ENCODE peak calls at places on chromosomes 2 and 18, in ten cellular contexts. One of them, this sample, is unnamed.

GRCh38 chr18:6044319-6044718 is 149.0 kb upstream of the TMEM200C start:
- DNase-seq in kidney: no peak
- DNase-seq in spleen: no peak
- DNase-seq in astrocyte of the cerebellum: no peak
- DNase-seq in cardiac fibroblast: no peak
- DNase-seq in ovary: no peak
- DNase-seq in fibroblast of pulmonary artery: no peak
- DNase-seq in progenitor cell of endocrine pancreas: no peak
- DNase-seq in colonic mucosa: no peak
- DNase-seq in CD4-positive, alpha-beta T cell: no peak
- DNase-seq in this sample: no peak

GRCh38 chr2:173354073-173354600 is 535 bp upstream of the CDCA7 start:
- DNase-seq in colonic mucosa: no peak
- DNase-seq in progenitor cell of endocrine pancreas: no peak
- DNase-seq in cardiac fibroblast: peak; percentile 27
- DNase-seq in astrocyte of the cerebellum: no peak
- DNase-seq in ovary: no peak
- DNase-seq in spleen: no peak
- DNase-seq in fibroblast of pulmonary artery: no peak
- DNase-seq in CD4-positive, alpha-beta T cell: no peak
- DNase-seq in kidney: no peak
- DNase-seq in this sample: no peak

GRCh38 chr18:25457196-25457595 is 105.2 kb upstream of the ZNF521 start:
- DNase-seq in spleen: no peak
- DNase-seq in cardiac fibroblast: no peak
- DNase-seq in astrocyte of the cerebellum: no peak
- DNase-seq in progenitor cell of endocrine pancreas: no peak
- DNase-seq in ovary: no peak
- DNase-seq in colonic mucosa: no peak
- DNase-seq in fibroblast of pulmonary artery: no peak
- DNase-seq in kidney: no peak
- DNase-seq in CD4-positive, alpha-beta T cell: no peak
- DNase-seq in this sample: no peak

GRCh38 chr18:74370163-74370562 is 54.5 kb downstream of the C18orf63 start:
- DNase-seq in cardiac fibroblast: no peak
- DNase-seq in CD4-positive, alpha-beta T cell: no peak
- DNase-seq in spleen: no peak
- DNase-seq in fibroblast of pulmonary artery: no peak
- DNase-seq in progenitor cell of endocrine pancreas: no peak
- DNase-seq in ovary: no peak
- DNase-seq in astrocyte of the cerebellum: no peak
- DNase-seq in kidney: no peak
- DNase-seq in colonic mucosa: no peak
- DNase-seq in this sample: no peak

GRCh38 chr2:81250270-81250669 is 945.7 kb upstream of the LRRTM1 start:
- DNase-seq in ovary: no peak
- DNase-seq in fibroblast of pulmonary artery: no peak
- DNase-seq in progenitor cell of endocrine pancreas: no peak
- DNase-seq in CD4-positive, alpha-beta T cell: no peak
- DNase-seq in cardiac fibroblast: no peak
- DNase-seq in colonic mucosa: no peak
- DNase-seq in kidney: no peak
- DNase-seq in astrocyte of the cerebellum: no peak
- DNase-seq in spleen: no peak
- DNase-seq in this sample: no peak

GRCh38 chr18:6781846-6782245 is 52.3 kb downstream of the ARHGAP28 start:
- DNase-seq in astrocyte of the cerebellum: no peak
- DNase-seq in colonic mucosa: no peak
- DNase-seq in progenitor cell of endocrine pancreas: no peak
- DNase-seq in spleen: no peak
- DNase-seq in ovary: no peak
- DNase-seq in kidney: no peak
- DNase-seq in cardiac fibroblast: peak; percentile 41
- DNase-seq in CD4-positive, alpha-beta T cell: no peak
- DNase-seq in fibroblast of pulmonary artery: peak; percentile 40
- DNase-seq in this sample: no peak

GRCh38 chr2:113158884-113159553 is 14.8 kb upstream of the PSD4 start:
- DNase-seq in colonic mucosa: no peak
- DNase-seq in astrocyte of the cerebellum: no peak
- DNase-seq in CD4-positive, alpha-beta T cell: no peak
- DNase-seq in kidney: peak; percentile 18
- DNase-seq in fibroblast of pulmonary artery: no peak
- DNase-seq in ovary: no peak
- DNase-seq in spleen: no peak
- DNase-seq in cardiac fibroblast: peak; percentile 38
- DNase-seq in progenitor cell of endocrine pancreas: no peak
- DNase-seq in this sample: no peak

GRCh38 chr2:233267516-233268245 is 16.2 kb downstream of the ATG16L1 start:
- DNase-seq in progenitor cell of endocrine pancreas: no peak
- DNase-seq in spleen: peak; percentile 90
- DNase-seq in CD4-positive, alpha-beta T cell: peak; percentile 86
- DNase-seq in fibroblast of pulmonary artery: no peak
- DNase-seq in cardiac fibroblast: no peak
- DNase-seq in colonic mucosa: peak; percentile 34
- DNase-seq in kidney: no peak
- DNase-seq in ovary: no peak
- DNase-seq in astrocyte of the cerebellum: no peak
- DNase-seq in this sample: no peak

GRCh38 chr2:2270808-2271415 is 60.2 kb downstream of the MYT1L start:
- DNase-seq in CD4-positive, alpha-beta T cell: no peak
- DNase-seq in kidney: no peak
- DNase-seq in astrocyte of the cerebellum: no peak
- DNase-seq in fibroblast of pulmonary artery: no peak
- DNase-seq in ovary: no peak
- DNase-seq in cardiac fibroblast: no peak
- DNase-seq in colonic mucosa: no peak
- DNase-seq in spleen: no peak
- DNase-seq in progenitor cell of endocrine pancreas: no peak
- DNase-seq in this sample: no peak

GRCh38 chr2:2269426-2269825 is 61.6 kb downstream of the MYT1L start:
- DNase-seq in CD4-positive, alpha-beta T cell: no peak
- DNase-seq in fibroblast of pulmonary artery: no peak
- DNase-seq in ovary: no peak
- DNase-seq in colonic mucosa: no peak
- DNase-seq in progenitor cell of endocrine pancreas: no peak
- DNase-seq in astrocyte of the cerebellum: no peak
- DNase-seq in cardiac fibroblast: no peak
- DNase-seq in kidney: no peak
- DNase-seq in spleen: no peak
- DNase-seq in this sample: no peak

GRCh38 chr2:2272841-2273240 is 58.2 kb downstream of the MYT1L start:
- DNase-seq in ovary: no peak
- DNase-seq in CD4-positive, alpha-beta T cell: no peak
- DNase-seq in colonic mucosa: no peak
- DNase-seq in fibroblast of pulmonary artery: no peak
- DNase-seq in kidney: no peak
- DNase-seq in progenitor cell of endocrine pancreas: no peak
- DNase-seq in astrocyte of the cerebellum: no peak
- DNase-seq in cardiac fibroblast: no peak
- DNase-seq in spleen: no peak
- DNase-seq in this sample: no peak

GRCh38 chr2:2271471-2271941 is 59.6 kb downstream of the MYT1L start:
- DNase-seq in fibroblast of pulmonary artery: no peak
- DNase-seq in kidney: no peak
- DNase-seq in cardiac fibroblast: no peak
- DNase-seq in ovary: no peak
- DNase-seq in astrocyte of the cerebellum: no peak
- DNase-seq in CD4-positive, alpha-beta T cell: no peak
- DNase-seq in colonic mucosa: no peak
- DNase-seq in spleen: no peak
- DNase-seq in progenitor cell of endocrine pancreas: no peak
- DNase-seq in this sample: no peak

DNA sequence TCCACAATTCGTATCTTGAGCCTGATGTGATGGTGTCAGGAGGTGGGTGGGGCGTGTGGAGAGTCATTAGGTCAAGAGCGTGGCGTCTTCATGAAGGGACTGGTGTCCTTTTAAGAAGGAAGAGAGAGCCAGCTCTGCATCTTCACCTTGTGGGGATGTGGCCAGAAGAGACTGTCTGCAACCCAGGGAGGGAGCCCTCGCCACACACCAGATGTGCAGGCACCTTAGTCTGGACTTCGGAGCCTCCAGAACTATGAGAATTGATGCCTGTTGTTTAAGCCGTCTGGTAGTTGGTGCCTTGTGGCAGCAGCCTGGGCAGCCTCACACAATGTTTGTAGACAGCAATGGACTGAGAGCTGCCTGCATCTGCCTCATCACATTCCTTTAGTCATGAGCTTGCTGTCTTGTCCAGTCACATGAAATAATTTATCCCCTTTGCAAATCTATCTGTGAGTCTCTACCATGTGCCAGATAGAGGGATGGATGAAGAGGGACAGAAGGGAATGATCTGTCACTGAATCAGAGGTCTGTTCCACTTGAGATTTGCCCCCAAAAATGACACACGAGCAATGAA is 61.0 kb downstream of the MYT1L start:
- DNase-seq in cardiac fibroblast: no peak
- DNase-seq in CD4-positive, alpha-beta T cell: no peak
- DNase-seq in kidney: no peak
- DNase-seq in colonic mucosa: no peak
- DNase-seq in astrocyte of the cerebellum: no peak
- DNase-seq in progenitor cell of endocrine pancreas: no peak
- DNase-seq in fibroblast of pulmonary artery: no peak
- DNase-seq in spleen: no peak
- DNase-seq in ovary: no peak
- DNase-seq in this sample: no peak
- TF ChIP-seq CTCF in cardiac fibroblast: no peak
- TF ChIP-seq CTCF in CD4-positive, alpha-beta T cell: no peak
- TF ChIP-seq CTCF in kidney: no peak
- TF ChIP-seq CTCF in colonic mucosa: no peak
- TF ChIP-seq CTCF in astrocyte of the cerebellum: no peak
- TF ChIP-seq CTCF in progenitor cell of endocrine pancreas: no peak
- TF ChIP-seq CTCF in fibroblast of pulmonary artery: no peak
- TF ChIP-seq CTCF in spleen: no peak
- TF ChIP-seq CTCF in ovary: no peak
- TF ChIP-seq CTCF in this sample: no peak

DNA sequence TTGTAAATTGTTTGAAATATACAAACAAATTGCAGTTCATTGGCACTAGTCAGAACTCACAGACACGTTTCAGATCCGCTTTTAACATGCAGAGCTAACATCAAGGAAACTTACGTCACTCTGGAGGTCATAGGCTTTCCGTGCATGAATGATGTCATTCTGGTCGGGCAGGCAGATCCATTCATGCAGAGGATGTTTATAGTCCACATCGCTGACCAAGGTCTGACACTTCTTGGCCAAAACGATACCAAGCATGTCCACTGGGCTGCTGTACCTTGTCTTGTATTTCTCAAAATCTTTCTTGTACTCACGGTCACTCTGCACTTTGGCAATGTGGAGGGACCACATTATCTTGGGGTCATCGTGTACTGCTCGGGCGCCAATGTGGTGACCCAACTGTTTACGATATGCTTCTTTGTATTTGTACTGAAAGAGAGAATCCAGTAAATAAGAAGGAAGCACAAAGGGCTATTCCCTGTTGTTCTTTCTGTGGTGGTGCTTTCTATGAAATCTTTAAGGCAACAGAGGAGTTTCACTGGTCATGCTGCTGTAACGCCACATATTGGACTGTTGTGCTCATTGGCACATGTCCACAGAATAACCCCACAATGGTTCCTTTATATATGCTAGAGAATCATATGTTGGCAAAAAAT is 114.8 kb downstream of the NEB start:
- DNase-seq in spleen: no peak
- DNase-seq in colonic mucosa: no peak
- DNase-seq in progenitor cell of endocrine pancreas: no peak
- DNase-seq in kidney: no peak
- DNase-seq in fibroblast of pulmonary artery: peak; percentile 35
- DNase-seq in cardiac fibroblast: peak; percentile 29
- DNase-seq in ovary: no peak
- DNase-seq in CD4-positive, alpha-beta T cell: no peak
- DNase-seq in astrocyte of the cerebellum: no peak
- DNase-seq in this sample: peak; percentile 12
- TF ChIP-seq CTCF in spleen: no peak
- TF ChIP-seq CTCF in colonic mucosa: no peak
- TF ChIP-seq CTCF in progenitor cell of endocrine pancreas: no peak
- TF ChIP-seq CTCF in kidney: no peak
- TF ChIP-seq CTCF in fibroblast of pulmonary artery: no peak
- TF ChIP-seq CTCF in cardiac fibroblast: no peak
- TF ChIP-seq CTCF in ovary: no peak
- TF ChIP-seq CTCF in CD4-positive, alpha-beta T cell: no peak
- TF ChIP-seq CTCF in astrocyte of the cerebellum: peak; percentile 1
- TF ChIP-seq CTCF in this sample: no peak

GRCh38 chr18:46787674-46788073 is 30.8 kb upstream of the ST8SIA5 start:
- DNase-seq in progenitor cell of endocrine pancreas: no peak
- DNase-seq in astrocyte of the cerebellum: no peak
- DNase-seq in spleen: no peak
- DNase-seq in kidney: no peak
- DNase-seq in colonic mucosa: no peak
- DNase-seq in ovary: no peak
- DNase-seq in CD4-positive, alpha-beta T cell: no peak
- DNase-seq in cardiac fibroblast: no peak
- DNase-seq in fibroblast of pulmonary artery: no peak
- DNase-seq in this sample: no peak

GRCh38 chr18:46794607-46795006 is 37.8 kb upstream of the ST8SIA5 start:
- DNase-seq in spleen: no peak
- DNase-seq in cardiac fibroblast: no peak
- DNase-seq in colonic mucosa: no peak
- DNase-seq in progenitor cell of endocrine pancreas: no peak
- DNase-seq in ovary: no peak
- DNase-seq in astrocyte of the cerebellum: no peak
- DNase-seq in fibroblast of pulmonary artery: no peak
- DNase-seq in kidney: no peak
- DNase-seq in CD4-positive, alpha-beta T cell: no peak
- DNase-seq in this sample: no peak

GRCh38 chr18:46793565-46793964 is 36.7 kb upstream of the ST8SIA5 start:
- DNase-seq in ovary: no peak
- DNase-seq in spleen: no peak
- DNase-seq in kidney: no peak
- DNase-seq in CD4-positive, alpha-beta T cell: no peak
- DNase-seq in progenitor cell of endocrine pancreas: no peak
- DNase-seq in colonic mucosa: no peak
- DNase-seq in fibroblast of pulmonary artery: no peak
- DNase-seq in cardiac fibroblast: no peak
- DNase-seq in astrocyte of the cerebellum: no peak
- DNase-seq in this sample: no peak
- TF ChIP-seq CTCF in ovary: no peak
- TF ChIP-seq CTCF in spleen: no peak
- TF ChIP-seq CTCF in kidney: no peak
- TF ChIP-seq CTCF in CD4-positive, alpha-beta T cell: no peak
- TF ChIP-seq CTCF in progenitor cell of endocrine pancreas: peak; percentile 9
- TF ChIP-seq CTCF in colonic mucosa: no peak
- TF ChIP-seq CTCF in fibroblast of pulmonary artery: peak; percentile 5
- TF ChIP-seq CTCF in cardiac fibroblast: no peak
- TF ChIP-seq CTCF in astrocyte of the cerebellum: no peak
- TF ChIP-seq CTCF in this sample: no peak

DNA sequence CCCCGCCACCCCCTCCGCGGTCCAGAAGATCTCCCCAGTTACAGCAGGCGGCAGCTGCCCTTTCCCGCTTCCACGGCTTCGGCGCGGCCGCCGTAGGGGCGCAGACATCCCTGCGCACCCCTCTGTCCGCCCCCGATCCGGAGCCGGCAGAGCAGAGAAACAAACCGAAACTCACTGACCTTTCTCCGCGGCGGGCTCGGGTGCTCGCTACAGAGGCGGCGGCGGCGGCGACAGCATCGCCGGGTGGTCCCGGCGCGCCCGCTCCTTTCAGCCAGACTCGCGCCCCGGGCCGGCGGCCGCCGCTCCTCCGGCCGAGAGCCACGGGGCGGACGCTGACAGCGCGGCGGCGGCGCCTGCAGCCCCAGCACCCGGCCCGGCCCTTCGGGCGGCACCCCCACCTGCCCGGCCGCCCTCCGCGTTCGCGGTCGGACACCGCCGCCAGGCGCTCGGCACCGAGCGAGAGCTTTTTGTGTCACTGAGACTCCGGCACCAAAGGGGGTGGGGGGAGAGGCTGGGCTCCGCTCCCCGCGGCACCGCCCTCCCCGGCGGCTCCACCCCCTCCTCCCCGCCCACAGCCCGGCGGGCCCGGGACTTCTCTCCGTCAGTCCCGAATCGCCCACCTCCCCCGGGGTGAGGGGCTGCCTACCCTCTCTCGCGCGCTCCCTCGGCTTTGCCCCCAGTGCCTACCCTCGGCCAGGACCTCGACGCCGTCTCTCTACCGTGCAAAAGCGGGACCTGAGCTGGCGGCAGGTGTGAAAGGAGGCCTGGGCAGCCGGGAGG is 1.4 kb upstream of the RNF152 start:
- DNase-seq in cardiac fibroblast: peak; percentile 73
- DNase-seq in astrocyte of the cerebellum: no peak
- DNase-seq in spleen: peak; percentile 87
- DNase-seq in colonic mucosa: peak; percentile 88
- DNase-seq in progenitor cell of endocrine pancreas: peak; percentile 72
- DNase-seq in CD4-positive, alpha-beta T cell: peak; percentile 55
- DNase-seq in ovary: peak; percentile 77
- DNase-seq in kidney: peak; percentile 95
- DNase-seq in fibroblast of pulmonary artery: peak; percentile 67
- DNase-seq in this sample: peak; percentile 85
- TF ChIP-seq CTCF in cardiac fibroblast: no peak
- TF ChIP-seq CTCF in astrocyte of the cerebellum: no peak
- TF ChIP-seq CTCF in spleen: no peak
- TF ChIP-seq CTCF in colonic mucosa: no peak
- TF ChIP-seq CTCF in progenitor cell of endocrine pancreas: peak; percentile 13
- TF ChIP-seq CTCF in CD4-positive, alpha-beta T cell: no peak
- TF ChIP-seq CTCF in ovary: peak; percentile 29
- TF ChIP-seq CTCF in kidney: peak; percentile 47
- TF ChIP-seq CTCF in fibroblast of pulmonary artery: peak; percentile 14
- TF ChIP-seq CTCF in this sample: no peak

This sample was measured in nephron progenitor cell.